ENCODE peak calls at places on chromosomes 6 and 20, in five cellular contexts. One of them, this sample, is unnamed.
A peak's percentile ranks its signal among the peaks of the same experiment; 100 is the strongest.

GRCh38 chr20:33131949-33132822 is 35.8 kb upstream of the BPIFA2 start:
- ATAC-seq in T-cell: no peak
- ATAC-seq in CD8-positive, alpha-beta T cell: no peak
- ATAC-seq in HCT116: peak; percentile 27
- ATAC-seq in left lung: no peak
- ATAC-seq in this sample: no peak

GRCh38 chr6:119856136-119856535 is 506.6 kb upstream of the MAN1A1 start:
- ATAC-seq in left lung: no peak
- ATAC-seq in CD8-positive, alpha-beta T cell: peak; percentile 54
- ATAC-seq in T-cell: peak; percentile 43
- ATAC-seq in HCT116: no peak
- ATAC-seq in this sample: no peak

GRCh38 chr6:145148392-145149175 is 586.7 kb downstream of the EPM2A start:
- ATAC-seq in left lung: peak; percentile 93
- ATAC-seq in T-cell: no peak
- ATAC-seq in CD8-positive, alpha-beta T cell: no peak
- ATAC-seq in HCT116: peak; percentile 89
- ATAC-seq in this sample: peak; percentile 50

GRCh38 chr6:44921787-44922186 is 406.3 kb upstream of the RUNX2 start:
- ATAC-seq in T-cell: no peak
- ATAC-seq in left lung: peak; percentile 90
- ATAC-seq in CD8-positive, alpha-beta T cell: no peak
- ATAC-seq in HCT116: peak; percentile 80
- ATAC-seq in this sample: no peak

GRCh38 chr6:34360556-34360955 is 31.9 kb downstream of the NUDT3 start:
- ATAC-seq in T-cell: no peak
- ATAC-seq in left lung: peak; percentile 41
- ATAC-seq in CD8-positive, alpha-beta T cell: no peak
- ATAC-seq in HCT116: no peak
- ATAC-seq in this sample: no peak

GRCh38 chr6:72418495-72418894 is 203.4 kb upstream of the KCNQ5 start:
- ATAC-seq in HCT116: no peak
- ATAC-seq in CD8-positive, alpha-beta T cell: no peak
- ATAC-seq in T-cell: no peak
- ATAC-seq in left lung: no peak
- ATAC-seq in this sample: no peak

GRCh38 chr6:146914563-146915483 is 289.4 kb upstream of the STXBP5 start:
- ATAC-seq in T-cell: no peak
- ATAC-seq in HCT116: peak; percentile 76
- ATAC-seq in CD8-positive, alpha-beta T cell: no peak
- ATAC-seq in left lung: peak; percentile 67
- ATAC-seq in this sample: no peak

GRCh38 chr6:40436685-40437604 is 150.2 kb downstream of the LRFN2 start:
- ATAC-seq in left lung: no peak
- ATAC-seq in HCT116: no peak
- ATAC-seq in T-cell: peak; percentile 24
- ATAC-seq in CD8-positive, alpha-beta T cell: no peak
- ATAC-seq in this sample: no peak

GRCh38 chr20:35487479-35487878 is 32.1 kb downstream of the CEP250 start:
- ATAC-seq in CD8-positive, alpha-beta T cell: no peak
- ATAC-seq in HCT116: no peak
- ATAC-seq in left lung: no peak
- ATAC-seq in T-cell: no peak
- ATAC-seq in this sample: no peak

This sample was measured in stimulated activated memory B cell treated with anti-CD40 and anti-IgM and Interleukin-4, amounts not matched to agents 10 μg/mL and 1 μg/mL and 100 μg/mL, for 72 hours.